ENCODE peak calls at places on chromosomes 4 and X, in nine cellular contexts. K is uterus, A is adrenal gland, O is heart left ventricle, V is H1, J is lung, H is cardiac muscle cell, Y is K562, Q is esophagus muscularis mucosa. W is an unnamed sample.
A peak's percentile ranks its signal among the peaks of the same experiment; 100 is the strongest.

GRCh38 chr4:127604949-127605709 is 27.6 kb upstream of the INTU start:
- DNase-seq in K (no peak), A (no peak), O (no peak), V (peak; percentile 64), J (no peak), H (peak; percentile 47), Y (peak; percentile 38), Q (no peak), W (peak; percentile 32)

GRCh38 chr4:95255396-95256107 is 293.2 kb downstream of the UNC5C start:
- DNase-seq in K (no peak), A (no peak), O (no peak), V (no peak), J (no peak), H (no peak), Y (peak; percentile 70), Q (no peak), W (no peak)

GRCh38 chr4:128288689-128289106 is 1.1 kb upstream of the PGRMC2 start:
- DNase-seq in K (no peak), A (no peak), O (no peak), V (no peak), J (no peak), H (no peak), Y (peak; percentile 65), Q (no peak), W (peak; percentile 61)

GRCh38 chr4:166726832-166727231 is 507.5 kb downstream of the SPOCK3 start:
- DNase-seq in K (no peak), A (no peak), O (no peak), V (no peak), J (no peak), H (no peak), Y (no peak), Q (no peak), W (no peak)

GRCh38 chr4:6404611-6405416 is 67.6 kb downstream of the PPP2R2C start:
- DNase-seq in K (no peak), A (no peak), O (peak; percentile 6), V (no peak), J (no peak), H (no peak), Y (no peak), Q (no peak), W (no peak)

GRCh38 chr4:83489711-83490326 is 4.9 kb upstream of the ABRAXAS1 start:
- DNase-seq in K (no peak), A (no peak), O (no peak), V (no peak), J (no peak), H (no peak), Y (peak; percentile 81), Q (no peak), W (peak; percentile 21)

GRCh38 chr4:145107126-145107525 is 9.0 kb downstream of the ABCE1 start:
- DNase-seq in K (no peak), A (no peak), O (no peak), V (no peak), J (no peak), H (no peak), Y (no peak), Q (no peak), W (no peak)

GRCh38 chrX:136754641-136755040 is 26.1 kb downstream of the ARHGEF6 start:
- DNase-seq in K (no peak), A (peak; percentile 49), O (peak; percentile 64), V (no peak), J (no peak), H (no peak), Y (no peak), Q (no peak), W (no peak)

GRCh38 chr4:7233006-7233580 is 40.8 kb downstream of the SORCS2 start:
- DNase-seq in K (no peak), A (no peak), O (no peak), V (no peak), J (no peak), H (no peak), Y (no peak), Q (no peak), W (no peak)

GRCh38 chr4:1081689-1082040 is 31.7 kb downstream of the RNF212 start:
- DNase-seq in K (no peak), A (no peak), O (no peak), V (no peak), J (no peak), H (no peak), Y (no peak), Q (no peak), W (no peak)
- H3K27ac ChIP-seq in K (no peak overlapping the region), A (no peak overlapping the region), O (no peak overlapping the region), V (no peak overlapping the region), J (no peak overlapping the region), H (no peak overlapping the region), Y (no peak overlapping the region), Q (no peak overlapping the region), W (no peak overlapping the region)

GRCh38 chr4:40308528-40309122 is 26.5 kb upstream of the CHRNA9 start:
- DNase-seq in K (no peak), A (no peak), O (no peak), V (no peak), J (no peak), H (no peak), Y (no peak), Q (no peak), W (no peak)

GRCh38 chr4:40307627-40308497 is 27.3 kb upstream of the CHRNA9 start:
- DNase-seq in K (no peak), A (no peak), O (no peak), V (no peak), J (no peak), H (no peak), Y (peak; percentile 83), Q (no peak), W (no peak)

GRCh38 chr4:40306203-40306602 is 28.9 kb upstream of the CHRNA9 start:
- DNase-seq in K (no peak), A (no peak), O (no peak), V (no peak), J (no peak), H (no peak), Y (no peak), Q (no peak), W (no peak)

GRCh38 chr4:40305329-40306193 is 29.6 kb upstream of the CHRNA9 start:
- DNase-seq in K (no peak), A (no peak), O (no peak), V (no peak), J (no peak), H (no peak), Y (no peak), Q (no peak), W (no peak)

DNA sequence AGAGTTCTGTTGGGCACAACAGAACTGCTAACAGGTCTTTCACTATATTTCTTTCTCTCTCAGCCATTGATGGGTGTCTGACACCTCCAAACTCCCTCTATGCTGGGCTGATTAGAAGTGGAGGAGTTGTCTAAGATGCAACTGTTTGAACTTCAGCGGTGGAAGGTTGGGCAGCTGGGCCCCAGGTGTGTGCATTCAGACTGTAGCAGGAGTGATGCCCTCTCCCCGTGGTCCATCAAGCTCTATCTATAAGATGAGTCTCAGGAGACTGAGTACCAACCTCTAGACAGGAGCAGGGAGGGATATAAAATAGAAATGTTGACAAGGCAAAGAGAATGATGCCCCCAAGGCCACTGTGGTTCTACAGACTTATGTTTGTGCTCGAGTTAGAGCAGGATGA is 28.1 kb upstream of the CHRNA9 start:
- DNase-seq in K (no peak), A (no peak), O (no peak), V (no peak), J (no peak), H (no peak), Y (no peak), Q (no peak), W (no peak)
- H3K4me3 ChIP-seq in K (no peak overlapping the region), A (no peak overlapping the region), O (no peak overlapping the region), V (no peak overlapping the region), J (no peak overlapping the region), H (no peak overlapping the region), Y (no peak overlapping the region), Q (no peak overlapping the region), W (no peak overlapping the region)

GRCh38 chr4:1250527-1250812 is 1.5 kb upstream of the CTBP1 start:
- DNase-seq in K (no peak), A (peak; percentile 21), O (no peak), V (no peak), J (no peak), H (no peak), Y (no peak), Q (no peak), W (no peak)
- H3K9me3 ChIP-seq in K (no peaks in the 10 kb centered on the region), A (no peaks in the 10 kb centered on the region), O (peaks cover 4% of the 10 kb centered on the region), V (peaks cover 41% of the 10 kb centered on the region), J (peaks cover 2% of the 10 kb centered on the region), H (no peaks in the 10 kb centered on the region), Y (peaks cover 8% of the 10 kb centered on the region), Q (no peaks in the 10 kb centered on the region), W (peaks cover 19% of the 10 kb centered on the region)

GRCh38 chrX:120238947-120239346 is 11.7 kb upstream of the ZBTB33 start:
- DNase-seq in K (no peak), A (no peak), O (no peak), V (no peak), J (no peak), H (no peak), Y (no peak), Q (no peak), W (no peak)

GRCh38 chrX:120236676-120237460 is 13.7 kb upstream of the ZBTB33 start:
- DNase-seq in K (no peak), A (no peak), O (no peak), V (no peak), J (no peak), H (no peak), Y (no peak), Q (no peak), W (no peak)

DNA sequence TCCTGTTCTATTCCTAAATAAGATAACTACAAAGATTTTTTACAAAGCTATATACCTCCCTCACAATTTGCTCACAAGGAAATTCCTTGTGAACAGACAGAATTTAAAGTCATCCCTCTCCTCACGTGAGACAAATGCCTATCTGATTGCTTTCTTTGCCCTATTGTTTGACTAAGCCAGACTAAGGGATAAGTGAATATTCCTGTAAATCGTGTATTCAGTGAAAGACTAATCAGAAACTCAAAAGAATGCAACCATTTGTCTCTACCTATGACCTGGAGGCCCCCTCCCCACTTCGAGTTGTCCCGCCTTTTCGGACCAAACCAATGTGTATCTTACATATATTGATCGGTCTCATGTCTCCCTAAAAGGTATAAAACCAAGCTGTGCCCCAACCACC is 15.3 kb upstream of the ZBTB33 start:
- DNase-seq in K (no peak), A (no peak), O (no peak), V (no peak), J (no peak), H (no peak), Y (no peak), Q (no peak), W (no peak)
- H3K27ac ChIP-seq in K (no peak overlapping the region), A (no peak overlapping the region), O (no peak overlapping the region), V (no peak overlapping the region), J (no peak overlapping the region), H (no peak overlapping the region), Y (no peak overlapping the region), Q (no peak overlapping the region), W (no peak overlapping the region)

GRCh38 chr4:88892646-88893045 is 164.3 kb downstream of the FAM13A start:
- DNase-seq in K (no peak), A (no peak), O (no peak), V (no peak), J (no peak), H (no peak), Y (no peak), Q (no peak), W (no peak)
- H3K4me3 ChIP-seq in K (no peak overlapping the region), A (no peak overlapping the region), O (no peak overlapping the region), V (no peak overlapping the region), J (no peak overlapping the region), H (no peak overlapping the region), Y (no peak overlapping the region), Q (no peak overlapping the region), W (no peak overlapping the region)

GRCh38 chrX:155896512-155896911 is 15.4 kb downstream of the VAMP7 start:
- DNase-seq in K (no peak), A (no peak), O (no peak), V (no peak), J (no peak), H (no peak), Y (no peak), Q (no peak), W (no peak)
- H3K9me3 ChIP-seq in K (no peaks in the 10 kb centered on the region), A (no peaks in the 10 kb centered on the region), O (peaks cover 6% of the 10 kb centered on the region), V (peaks cover 41% of the 10 kb centered on the region), J (no peaks in the 10 kb centered on the region), H (no peaks in the 10 kb centered on the region), Y (no peaks in the 10 kb centered on the region), Q (no peaks in the 10 kb centered on the region), W (peaks cover 2% of the 10 kb centered on the region)